ENCODE peak calls at places on chromosomes 11 and 22, in nine cellular contexts. F, N, K, W, E, V, G, M and T are unnamed samples.

GRCh38 chr22:24412274-24412673 is 15.1 kb upstream of the ADORA2A start:
- DNase-seq in F (no peak), N (no peak), K (no peak), W (no peak), E (no peak), V (no peak), G (peak), M (no peak), T (no peak)

GRCh38 chr11:120233207-120233803 is 6.6 kb upstream of the POU2F3 start:
- DNase-seq in F (no peak), N (no peak), K (no peak), W (no peak), E (no peak), V (no peak), G (no peak), M (no peak), T (no peak)

GRCh38 chr22:43203471-43203981 is 16.6 kb upstream of the TTLL12 start:
- DNase-seq in F (no peak), N (no peak), K (no peak), W (no peak), E (no peak), V (no peak), G (peak), M (no peak), T (no peak)

GRCh38 chr22:44025171-44026065 is 1.3 kb downstream of the PARVB start:
- DNase-seq in F (no peak), N (no peak), K (no peak), W (no peak), E (no peak), V (peak), G (peak), M (peak), T (no peak)

GRCh38 chr22:43826142-43827093 is 14.3 kb upstream of the EFCAB6 start:
- DNase-seq in F (no peak), N (no peak), K (no peak), W (no peak), E (no peak), V (no peak), G (peak), M (peak), T (no peak)

GRCh38 chr11:14908214-14908880 is 16.3 kb upstream of the CYP2R1 start:
- DNase-seq in F (no peak), N (peak), K (no peak), W (peak), E (no peak), V (no peak), G (no peak), M (no peak), T (no peak)

GRCh38 chr11:17543041-17543440 is 1.2 kb downstream of the USH1C start:
- DNase-seq in F (no peak), N (no peak), K (no peak), W (no peak), E (no peak), V (no peak), G (no peak), M (no peak), T (no peak)

GRCh38 chr11:62622476-62622875 is 690 bp upstream of the B3GAT3 start:
- DNase-seq in F (no peak), N (no peak), K (no peak), W (no peak), E (no peak), V (no peak), G (no peak), M (no peak), T (no peak)

GRCh38 chr22:49957826-49958461 is 2.6 kb upstream of the PIM3 start:
- DNase-seq in F (no peak), N (no peak), K (no peak), W (no peak), E (no peak), V (no peak), G (peak), M (peak), T (no peak)

GRCh38 chr11:130178441-130178971 is 18.9 kb downstream of the ST14 start:
- DNase-seq in F (no peak), N (no peak), K (no peak), W (no peak), E (no peak), V (no peak), G (peak), M (no peak), T (no peak)

GRCh38 chr11:1233351-1234053 is 10.6 kb downstream of the MUC5B start:
- DNase-seq in F (no peak), N (peak), K (no peak), W (no peak), E (no peak), V (no peak), G (peak), M (peak), T (no peak)

GRCh38 chr11:118572914-118573550 is 823 bp downstream of the ARCN1 start:
- DNase-seq in F (peak), N (peak), K (peak), W (peak), E (no peak), V (no peak), G (no peak), M (no peak), T (peak)

GRCh38 chr11:46906596-46906995 is 11.8 kb downstream of the LRP4 start:
- DNase-seq in F (no peak), N (no peak), K (no peak), W (no peak), E (no peak), V (no peak), G (no peak), M (no peak), T (no peak)

GRCh38 chr11:41989800-41990380 is 530.4 kb upstream of the LRRC4C start:
- DNase-seq in F (no peak), N (no peak), K (no peak), W (no peak), E (no peak), V (no peak), G (no peak), M (no peak), T (no peak)

GRCh38 chr11:57647368-57647767 is 2.3 kb downstream of the YPEL4 start:
- DNase-seq in F (no peak), N (no peak), K (no peak), W (no peak), E (no peak), V (no peak), G (no peak), M (no peak), T (no peak)

GRCh38 chr22:24133187-24133965 is 47.9 kb upstream of the SUSD2 start:
- DNase-seq in F (peak), N (no peak), K (no peak), W (peak), E (no peak), V (no peak), G (no peak), M (no peak), T (no peak)

GRCh38 chr22:27129266-27129665 is 471.9 kb downstream of the MIAT start:
- DNase-seq in F (no peak), N (no peak), K (no peak), W (no peak), E (no peak), V (no peak), G (no peak), M (no peak), T (no peak)

GRCh38 chr11:66934971-66935779 is 23.0 kb downstream of the PC start:
- DNase-seq in F (no peak), N (no peak), K (no peak), W (no peak), E (no peak), V (no peak), G (no peak), M (no peak), T (no peak)

GRCh38 chr11:122232985-122233384 is 117.0 kb upstream of the BLID start:
- DNase-seq in F (no peak), N (no peak), K (no peak), W (no peak), E (no peak), V (no peak), G (no peak), M (no peak), T (no peak)

GRCh38 chr11:8545698-8546366 is 48.2 kb downstream of the STK33 start:
- DNase-seq in F (no peak), N (no peak), K (no peak), W (no peak), E (no peak), V (no peak), G (no peak), M (no peak), T (no peak)

GRCh38 chr11:83409891-83410290 is 123.7 kb upstream of the CCDC90B start:
- DNase-seq in F (no peak), N (no peak), K (no peak), W (no peak), E (no peak), V (no peak), G (no peak), M (no peak), T (no peak)

GRCh38 chr11:11731311-11732083 is 109.7 kb upstream of the GALNT18 start:
- DNase-seq in F (no peak), N (peak), K (no peak), W (no peak), E (no peak), V (no peak), G (no peak), M (no peak), T (no peak)

GRCh38 chr11:65915821-65916251 is 3.0 kb downstream of the C11orf68 start:
- DNase-seq in F (no peak), N (no peak), K (peak), W (no peak), E (peak), V (peak), G (peak), M (peak), T (no peak)